ENCODE peak calls at places on chromosome 2, in five cellular contexts. B is astrocyte, K is Caco-2, A is AG04450, P is choroid plexus epithelial cell. I is an unnamed sample.

GRCh38 chr2:237995036-237995435 is 28.2 kb downstream of the UBE2F start:
- DNase-seq in K (no peak), A (no peak), P (no peak), B (no peak), I (peak)

GRCh38 chr2:3814846-3815245 is 111.5 kb downstream of the DCDC2C start:
- DNase-seq in K (no peak), B (no peak), P (no peak), A (no peak), I (no peak)

GRCh38 chr2:28366496-28367282 is 26.0 kb upstream of the FOSL2 start:
- DNase-seq in B (peak), K (no peak), A (no peak), P (peak), I (no peak)

GRCh38 chr2:187986392-187987105 is 305.1 kb upstream of the GULP1 start:
- DNase-seq in B (no peak), K (no peak), P (peak), A (no peak), I (peak)

GRCh38 chr2:237165405-237166276 is 80.0 kb downstream of the COPS8 start:
- DNase-seq in A (no peak), P (peak), K (no peak), B (no peak), I (no peak)

GRCh38 chr2:163859951-163860350 is 124.1 kb upstream of the FIGN start:
- DNase-seq in K (no peak), P (peak), A (no peak), B (no peak), I (no peak)

GRCh38 chr2:26463252-26464207 is 14.4 kb downstream of the OTOF start:
- DNase-seq in P (peak), K (peak), B (no peak), A (no peak), I (no peak)

GRCh38 chr2:160401895-160402294 is 91.7 kb downstream of the RBMS1 start:
- DNase-seq in P (no peak), K (no peak), B (no peak), A (no peak), I (no peak)

GRCh38 chr2:240259924-240260529 is 119.6 kb upstream of the OTOS start:
- DNase-seq in B (no peak), A (no peak), P (no peak), K (no peak), I (no peak)

GRCh38 chr2:207847807-207848544 is 78.3 kb upstream of the FZD5 start:
- DNase-seq in P (peak), A (no peak), B (peak), K (peak), I (no peak)

GRCh38 chr2:10787176-10787968 is 25.2 kb downstream of the PDIA6 start:
- DNase-seq in A (no peak), K (peak), B (no peak), P (peak), I (no peak)

GRCh38 chr2:101047075-101047766 is 45.1 kb downstream of the RPL31 start:
- DNase-seq in P (no peak), K (no peak), A (no peak), B (peak), I (no peak)

GRCh38 chr2:125471963-125472362 is 1184.0 kb upstream of the GYPC start:
- DNase-seq in A (peak), P (peak), B (no peak), K (peak), I (no peak)

GRCh38 chr2:174981336-174981735 is 23.8 kb downstream of the CHN1 start:
- DNase-seq in K (no peak), A (no peak), B (no peak), P (no peak), I (no peak)

GRCh38 chr2:62660582-62661262 is 44.8 kb upstream of the EHBP1 start:
- DNase-seq in K (no peak), A (peak), P (peak), B (peak), I (peak)

GRCh38 chr2:183034806-183035205 is 3.5 kb downstream of the NCKAP1 start:
- DNase-seq in A (no peak), B (peak), K (no peak), P (peak), I (peak)

GRCh38 chr2:121293450-121294325 is 8.7 kb upstream of the TFCP2L1 start:
- DNase-seq in P (no peak), A (no peak), B (no peak), K (no peak), I (no peak)

GRCh38 chr2:217887841-217888665 is 114.7 kb downstream of the TNS1 start:
- DNase-seq in K (no peak), B (peak), P (peak), A (no peak), I (no peak)

GRCh38 chr2:233544079-233544690 is 22.4 kb downstream of the USP40 start:
- DNase-seq in A (no peak), B (peak), P (no peak), K (no peak), I (no peak)

GRCh38 chr2:239775623-239776440 is 249.3 kb downstream of the NDUFA10 start:
- DNase-seq in P (no peak), A (no peak), K (no peak), B (no peak), I (no peak)

GRCh38 chr2:120606280-120606679 is 129.4 kb upstream of the GLI2 start:
- DNase-seq in P (no peak), K (no peak), B (no peak), A (no peak), I (no peak)

GRCh38 chr2:216849987-216850386 is 9.9 kb downstream of the TNP1 start:
- DNase-seq in P (no peak), K (no peak), A (no peak), B (peak), I (no peak)

GRCh38 chr2:241901018-241901380 is 31.5 kb downstream of the RTP5 start:
- DNase-seq in K (no peak), P (no peak), B (no peak), A (no peak), I (no peak)

GRCh38 chr2:241900251-241901017 is 30.9 kb downstream of the RTP5 start:
- DNase-seq in A (no peak), B (no peak), P (no peak), K (no peak), I (no peak)

GRCh38 chr2:241903121-241904010 is 33.8 kb downstream of the RTP5 start:
- DNase-seq in A (no peak), K (no peak), P (no peak), B (no peak), I (no peak)

GRCh38 chr2:241902357-241902991 is 32.9 kb downstream of the RTP5 start:
- DNase-seq in K (no peak), B (no peak), P (no peak), A (no peak), I (no peak)

DNA sequence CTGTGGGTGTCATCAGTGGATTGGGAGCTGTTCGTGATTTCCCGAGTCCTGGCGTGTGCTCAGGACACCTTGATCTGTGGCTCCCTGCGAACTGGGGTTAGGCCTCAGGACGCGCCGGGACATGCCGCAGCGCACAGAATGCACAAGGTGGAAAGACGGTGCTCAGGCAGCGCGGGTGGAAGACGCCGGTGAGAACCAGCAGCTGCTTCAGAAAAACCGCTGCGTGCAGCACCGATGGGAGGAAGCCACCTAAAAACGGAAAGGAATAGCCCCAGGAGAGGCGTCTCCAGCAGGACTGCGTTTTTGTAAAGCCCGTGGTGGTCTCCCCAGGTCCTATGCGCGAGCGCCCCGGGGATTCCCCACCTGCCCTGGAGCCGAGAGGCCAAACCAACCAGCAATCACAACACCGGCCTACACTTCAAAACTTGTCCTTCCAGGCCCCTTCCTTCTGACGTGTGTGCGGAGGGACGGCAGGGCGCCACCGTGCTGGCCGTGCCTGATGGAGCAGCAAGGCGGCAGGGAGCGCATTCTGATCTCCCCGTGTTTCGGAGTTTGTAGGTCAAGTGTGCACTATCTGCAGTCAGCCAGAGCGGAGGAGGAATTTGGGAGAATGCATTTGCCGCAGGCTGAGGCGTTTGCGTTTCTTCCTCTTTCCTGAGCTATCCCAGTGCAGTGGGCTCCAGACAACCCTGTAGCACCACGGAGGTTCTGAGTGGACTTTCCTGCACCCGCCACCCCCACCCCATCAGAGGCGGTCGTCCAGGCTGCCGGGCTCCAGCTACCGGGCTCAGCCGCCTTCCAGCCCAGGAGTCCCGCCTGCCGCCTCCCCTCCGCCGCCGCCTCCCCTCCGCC is 32.2 kb downstream of the RTP5 start:
- DNase-seq in B (no peak), P (peak), K (no peak), A (no peak), I (no peak)
- H3K4me3 ChIP-seq in B (no peak), P (peak), K (no peak), A (no peak), I (no peak)

DNA sequence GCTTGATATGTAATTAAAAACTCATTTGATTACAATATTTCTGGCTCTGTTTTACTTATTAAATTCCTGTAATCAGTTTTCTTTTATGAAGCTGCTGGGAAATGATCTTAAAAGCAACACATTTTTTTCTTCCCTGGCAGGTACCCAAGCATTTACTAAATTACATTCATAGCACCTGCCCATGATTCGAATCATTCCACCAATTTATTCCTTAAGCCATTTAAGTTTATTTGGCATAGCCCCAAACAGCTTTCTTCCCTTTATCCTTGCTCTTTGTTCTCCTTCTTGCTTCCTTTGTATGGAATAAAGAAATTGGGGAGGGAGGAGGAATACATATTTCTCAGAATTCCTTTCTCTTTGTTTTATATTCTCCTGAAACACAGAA is 241.3 kb downstream of the AGPS start:
- DNase-seq in P (no peak), A (no peak), B (no peak), K (no peak), I (no peak)
- H3K4me3 ChIP-seq in P (no peak), A (no peak), B (peak), K (peak), I (peak)

GRCh38 chr2:98278074-98278473 is 68.2 kb upstream of the CNGA3 start:
- DNase-seq in B (no peak), A (no peak), P (no peak), K (no peak), I (no peak)
- H3K4me3 ChIP-seq in B (no peak), A (no peak), P (no peak), K (no peak), I (no peak)

GRCh38 chr2:38775097-38775920 is 2.7 kb upstream of the GEMIN6 start:
- DNase-seq in K (no peak), B (no peak), P (no peak), A (no peak), I (no peak)

GRCh38 chr2:38771632-38772031 is 6.4 kb upstream of the GEMIN6 start:
- DNase-seq in K (no peak), A (no peak), P (no peak), B (peak), I (no peak)

GRCh38 chr2:38776531-38776930 is 1.5 kb upstream of the GEMIN6 start:
- DNase-seq in B (no peak), A (no peak), P (no peak), K (no peak), I (no peak)

GRCh38 chr2:38778686-38779082 is 674 bp downstream of the GEMIN6 start:
- DNase-seq in B (no peak), P (no peak), K (no peak), A (no peak), I (no peak)

GRCh38 chr2:38775921-38776225 is 2.1 kb upstream of the GEMIN6 start:
- DNase-seq in K (no peak), B (no peak), P (no peak), A (no peak), I (no peak)
- H3K4me3 ChIP-seq in K (no peak), B (no peak), P (no peak), A (no peak), I (no peak)

DNA sequence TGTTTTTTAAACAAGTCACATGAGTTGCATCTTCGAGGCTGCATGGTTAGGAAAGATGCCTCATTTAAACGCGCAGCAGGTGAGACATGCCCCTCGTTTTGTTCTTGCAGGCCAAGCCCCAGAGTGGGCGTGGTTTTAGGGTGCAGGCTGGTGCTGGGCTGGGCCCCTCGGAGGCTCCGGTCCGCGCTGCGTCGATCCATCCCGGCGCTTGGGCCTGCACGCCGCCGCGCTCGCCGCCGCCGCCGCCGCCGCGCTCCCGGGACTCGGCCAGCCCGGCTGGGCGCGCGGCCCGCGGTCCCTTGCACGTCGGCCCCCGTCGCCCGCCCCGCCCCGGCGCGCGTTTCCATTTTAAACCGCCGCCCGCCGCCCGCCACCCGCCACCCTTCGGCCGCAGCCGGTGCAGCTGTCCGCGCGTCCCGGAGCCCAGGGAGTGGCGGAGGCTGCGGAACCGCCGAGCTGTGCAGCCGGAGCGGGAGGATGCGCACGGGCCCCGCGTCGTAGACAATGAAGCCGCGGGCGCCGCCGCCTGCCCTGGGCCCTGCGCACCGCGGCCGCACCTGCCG is 175.5 kb downstream of the AGAP1 start:
- DNase-seq in B (peak), P (peak), K (peak), A (no peak), I (no peak)
- H3K4me3 ChIP-seq in B (no peak), P (peak), K (peak), A (peak), I (peak)

GRCh38 chr2:9473985-9474360 is 378 bp upstream of the IAH1 start:
- DNase-seq in K (no peak), A (no peak), P (peak), B (no peak), I (no peak)

GRCh38 chr2:9471212-9471611 is 3.1 kb upstream of the IAH1 start:
- DNase-seq in P (no peak), B (no peak), K (no peak), A (no peak), I (no peak)

GRCh38 chr2:9477914-9478313 is 3.6 kb downstream of the IAH1 start:
- DNase-seq in K (no peak), A (no peak), B (no peak), P (no peak), I (no peak)

GRCh38 chr2:9473308-9473984 is 905 bp upstream of the IAH1 start:
- DNase-seq in A (no peak), K (peak), B (no peak), P (no peak), I (no peak)

DNA sequence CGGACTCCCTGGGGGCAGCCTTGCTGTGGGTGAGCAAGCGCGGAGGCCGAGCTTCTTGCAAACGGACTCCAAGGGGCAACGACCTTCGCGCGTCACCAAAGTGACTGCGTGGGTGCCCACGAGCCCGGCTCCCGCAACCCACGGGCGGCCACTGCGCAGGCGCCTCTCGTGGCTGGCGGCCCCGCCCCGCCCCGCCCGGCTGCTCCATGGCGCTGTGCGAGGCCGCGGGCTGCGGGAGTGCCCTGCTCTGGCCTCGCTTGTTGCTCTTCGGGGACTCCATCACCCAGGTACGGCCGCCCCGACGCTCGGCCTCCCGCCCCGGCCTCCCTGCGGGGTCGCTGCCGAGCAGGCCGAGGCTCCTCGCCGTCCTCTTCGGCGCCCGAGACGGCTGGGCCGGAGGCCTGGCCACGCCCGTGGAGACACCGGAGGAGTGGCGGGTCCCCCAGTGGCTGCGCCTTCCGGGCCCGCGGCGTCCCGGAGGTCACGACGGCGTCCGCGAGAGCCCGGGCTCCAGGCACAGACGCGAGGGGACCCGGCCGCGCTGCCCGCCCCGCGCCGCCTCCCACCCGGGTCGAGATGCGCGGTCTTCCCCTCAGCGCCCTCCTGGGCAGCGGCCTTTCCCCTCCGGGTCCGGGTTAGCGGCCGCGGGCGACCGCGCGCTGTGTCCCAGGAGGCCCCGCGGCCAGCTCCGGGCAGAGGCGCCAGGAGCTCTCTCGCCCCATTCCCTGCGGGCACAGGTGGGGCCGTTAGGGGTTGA is at the start of gene IAH1:
- DNase-seq in B (peak), A (no peak), K (peak), P (peak), I (no peak)
- H3K4me3 ChIP-seq in B (peak), A (peak), K (peak), P (peak), I (peak)

GRCh38 chr2:37080231-37080630 is 3.9 kb downstream of the HEATR5B start:
- DNase-seq in B (no peak), K (no peak), A (no peak), P (no peak), I (no peak)
- H3K4me3 ChIP-seq in B (no peak), K (no peak), A (no peak), P (no peak), I (no peak)

GRCh38 chr2:222912117-222912516 is 51.3 kb downstream of the ACSL3 start:
- DNase-seq in P (peak), K (no peak), B (peak), A (no peak), I (peak)
- H3K4me3 ChIP-seq in P (no peak), K (no peak), B (no peak), A (no peak), I (no peak)

GRCh38 chr2:190862067-190862466 is 18.6 kb upstream of the GLS start:
- DNase-seq in A (no peak), B (no peak), P (no peak), K (no peak), I (no peak)

GRCh38 chr2:190858817-190859216 is 21.8 kb upstream of the GLS start:
- DNase-seq in B (peak), P (peak), K (no peak), A (no peak), I (peak)

GRCh38 chr2:190859347-190860297 is 21.0 kb upstream of the GLS start:
- DNase-seq in B (peak), P (peak), A (no peak), K (no peak), I (no peak)

GRCh38 chr2:190862591-190862991 is 18.0 kb upstream of the GLS start:
- DNase-seq in K (no peak), B (peak), P (peak), A (no peak), I (no peak)

GRCh38 chr2:190860985-190861721 is 19.5 kb upstream of the GLS start:
- DNase-seq in K (no peak), A (no peak), P (peak), B (peak), I (no peak)
- H3K4me3 ChIP-seq in K (no peak), A (no peak), P (no peak), B (no peak), I (no peak)

GRCh38 chr2:232421189-232421785 is 14.6 kb downstream of the ALPG start:
- DNase-seq in P (no peak), B (no peak), A (no peak), K (no peak), I (no peak)
- H3K4me3 ChIP-seq in P (no peak), B (no peak), A (no peak), K (no peak), I (no peak)

I was measured in skeletal muscle cell.